ENCODE peak calls at places on chromosomes 11 and 22, in eight cellular contexts. I is naive thymus-derived CD8-positive, alpha-beta T cell; C is left ventricle myocardium inferior; V is fibroblast of gingiva; E is HTR-8/SVneo; X is activated CD4-positive, alpha-beta T cell treated with anti-CD3 and anti-CD28 coated beads, Interleukin-2, amount 50 U/mL, for 24 hours; F is T-cell; R is kidney tubule cell. M is an unnamed sample.

GRCh38 chr11:19800714-19801519 is 88.3 kb downstream of the NAV2 start:
- DNase-seq in E (no peak), V (peak), F (no peak), R (peak), X (no peak), C (no peak), I (no peak), M (no peak)

GRCh38 chr11:116993599-116993998 is 104.6 kb downstream of the SIK3 start:
- DNase-seq in R (no peak), C (no peak), I (peak), F (no peak), X (no peak), V (no peak), E (no peak), M (peak)

GRCh38 chr11:130522284-130522961 is 74.0 kb downstream of the ADAMTS15 start:
- DNase-seq in C (peak), I (no peak), X (no peak), E (peak), F (no peak), R (peak), V (peak), M (no peak)

GRCh38 chr22:37273846-37274225 is 8.5 kb upstream of the CYTH4 start:
- DNase-seq in V (no peak), X (no peak), E (no peak), F (no peak), I (no peak), R (no peak), C (no peak), M (no peak)

GRCh38 chr11:65021509-65021908 is 5.7 kb upstream of the SNX15 start:
- DNase-seq in V (no peak), C (no peak), X (no peak), R (no peak), E (no peak), F (no peak), I (no peak), M (no peak)

GRCh38 chr11:33000181-33000580 is 15.5 kb upstream of the DEPDC7 start:
- DNase-seq in X (no peak), F (no peak), E (peak), I (no peak), C (no peak), R (peak), V (peak), M (no peak)

GRCh38 chr11:77196961-77197360 is 68.9 kb downstream of the MYO7A start:
- DNase-seq in E (no peak), C (no peak), I (no peak), R (no peak), V (no peak), X (no peak), F (no peak), M (no peak)

GRCh38 chr11:113152500-113152899 is 161.9 kb upstream of the TTC12 start:
- DNase-seq in C (no peak), R (no peak), E (no peak), V (no peak), F (no peak), X (no peak), I (no peak), M (no peak)

GRCh38 chr22:42190274-42190673 is 59.7 kb upstream of the CYP2D6 start:
- DNase-seq in E (no peak), F (no peak), I (no peak), V (peak), X (no peak), C (no peak), R (peak), M (no peak)

GRCh38 chr11:6443269-6444003 is 2.6 kb upstream of the HPX start:
- DNase-seq in C (peak), I (peak), F (peak), E (peak), R (peak), X (peak), V (peak), M (peak)

GRCh38 chr11:128501576-128502549 is 85.5 kb downstream of the ETS1 start:
- DNase-seq in E (no peak), R (peak), V (peak), C (peak), I (no peak), X (no peak), F (no peak), M (no peak)

GRCh38 chr11:70669281-70669680 is 271.0 kb downstream of the CTTN start:
- DNase-seq in V (no peak), C (no peak), F (no peak), E (no peak), R (no peak), X (no peak), I (no peak), M (no peak)

GRCh38 chr22:17575151-17575550 is 11.9 kb downstream of the SLC25A18 start:
- DNase-seq in E (no peak), V (no peak), X (no peak), C (no peak), R (no peak), I (no peak), F (no peak), M (no peak)

GRCh38 chr11:87859583-87859982 is 315.7 kb downstream of the RAB38 start:
- DNase-seq in I (no peak), X (no peak), C (no peak), V (no peak), R (peak), F (no peak), E (no peak), M (no peak)

M was measured in CD4-positive, alpha-beta memory T cell.